ENCODE peak calls at places on chromosomes 7 and 10, in four cellular contexts. V is activated CD8-positive, alpha-beta T cell treated with anti-CD3 and anti-CD28 coated beads for 36 hours; O is B cell; C is breast epithelium. M is an unnamed sample.

GRCh38 chr10:79942261-79943185 is 6.4 kb downstream of the SFTPD start:
- DNase-seq in C (no peak), V (no peak), O (no peak), M (no peak)

GRCh38 chr10:119489572-119490326 is 52.8 kb downstream of the RGS10 start:
- DNase-seq in V (peak), C (no peak), O (peak), M (no peak)

GRCh38 chr10:129614341-129614740 is 147.3 kb downstream of the MGMT start:
- DNase-seq in V (no peak), O (no peak), C (no peak), M (no peak)

GRCh38 chr10:63631971-63632370 is 110.8 kb downstream of the REEP3 start:
- DNase-seq in C (no peak), V (no peak), O (no peak), M (no peak)

GRCh38 chr7:5462216-5462615 is 38.6 kb upstream of the TNRC18 start:
- DNase-seq in O (no peak), C (no peak), V (peak), M (no peak)

GRCh38 chr7:100888988-100889760 is at the start of gene UFSP1:
- DNase-seq in V (no peak), C (no peak), O (no peak), M (no peak)

GRCh38 chr10:22666287-22667092 is 47.9 kb downstream of the PIP4K2A start:
- DNase-seq in V (peak), C (no peak), O (no peak), M (no peak)

GRCh38 chr10:113711142-113711541 is 31.4 kb downstream of the CASP7 start:
- DNase-seq in O (no peak), V (no peak), C (peak), M (no peak)

GRCh38 chr10:131874991-131875451 is 25.8 kb upstream of the PPP2R2D start:
- DNase-seq in V (peak), O (peak), C (peak), M (no peak)

GRCh38 chr10:119139464-119140067 is 25.9 kb downstream of the SFXN4 start:
- DNase-seq in V (peak), C (no peak), O (peak), M (no peak)

GRCh38 chr10:119677904-119678755 is 26.9 kb downstream of the BAG3 start:
- DNase-seq in V (no peak), O (no peak), C (no peak), M (no peak)

GRCh38 chr7:135978624-135979023 is 1.5 kb upstream of the MTPN start:
- DNase-seq in C (no peak), O (no peak), V (no peak), M (no peak)

GRCh38 chr10:72831696-72832355 is 61.7 kb upstream of the OIT3 start:
- DNase-seq in O (no peak), C (no peak), V (no peak), M (no peak)

GRCh38 chr10:1094112-1095057 is 38.2 kb downstream of the WDR37 start:
- DNase-seq in O (no peak), C (no peak), V (peak), M (no peak)

GRCh38 chr7:132080967-132081668 is 495.2 kb downstream of the PLXNA4 start:
- DNase-seq in C (peak), O (no peak), V (no peak), M (no peak)

GRCh38 chr7:16712916-16713315 is 40.6 kb upstream of the TSPAN13 start:
- DNase-seq in V (no peak), O (no peak), C (no peak), M (no peak)

GRCh38 chr10:61775111-61775510 is 112.4 kb downstream of the CABCOCO1 start:
- DNase-seq in O (no peak), C (no peak), V (no peak), M (no peak)

GRCh38 chr7:124893140-124893810 is 36.4 kb downstream of the POT1 start:
- DNase-seq in C (no peak), O (no peak), V (no peak), M (no peak)

GRCh38 chr10:127426746-127427145 is 122.4 kb upstream of the NPS start:
- DNase-seq in O (no peak), V (no peak), C (no peak), M (no peak)

GRCh38 chr7:132764762-132765161 is 188.5 kb upstream of the PLXNA4 start:
- DNase-seq in O (no peak), V (no peak), C (no peak), M (no peak)

GRCh38 chr7:45680776-45681175 is 106.6 kb downstream of the ADCY1 start:
- DNase-seq in V (no peak), O (no peak), C (no peak), M (no peak)

GRCh38 chr10:63241898-63242297 is 108.8 kb downstream of the NRBF2 start:
- DNase-seq in O (no peak), C (no peak), V (no peak), M (no peak)

GRCh38 chr7:26078437-26079362 is 73.3 kb upstream of the NFE2L3 start:
- DNase-seq in V (peak), C (peak), O (peak), M (peak)

GRCh38 chr7:132518102-132518838 is 58.0 kb downstream of the PLXNA4 start:
- DNase-seq in C (no peak), V (no peak), O (no peak), M (no peak)

GRCh38 chr7:66283003-66283920 is 78.1 kb downstream of the TPST1 start:
- DNase-seq in O (no peak), C (no peak), V (no peak), M (no peak)

GRCh38 chr7:131336956-131337355 is 9.3 kb downstream of the MKLN1 start:
- DNase-seq in V (no peak), O (no peak), C (no peak), M (no peak)

GRCh38 chr10:17599089-17599488 is 18.1 kb downstream of the HACD1 start:
- DNase-seq in V (no peak), O (no peak), C (no peak), M (no peak)

GRCh38 chr10:58778966-58779365 is 266.3 kb downstream of the BICC1 start:
- DNase-seq in C (no peak), O (no peak), V (no peak), M (no peak)

GRCh38 chr7:152891160-152891621 is 131.6 kb downstream of the ACTR3B start:
- DNase-seq in V (no peak), C (no peak), O (no peak), M (no peak)

GRCh38 chr7:34840176-34840785 is 182.3 kb downstream of the NPSR1 start:
- DNase-seq in O (no peak), C (no peak), V (no peak), M (no peak)

GRCh38 chr10:102620138-102620591 is 24.1 kb upstream of the TRIM8 start:
- DNase-seq in V (no peak), C (no peak), O (no peak), M (no peak)

GRCh38 chr7:17090751-17091150 is 207.7 kb upstream of the AHR start:
- DNase-seq in V (no peak), C (no peak), O (no peak), M (no peak)

GRCh38 chr10:661891-662605 is 27.4 kb downstream of the DIP2C start:
- DNase-seq in O (no peak), V (no peak), C (no peak), M (no peak)

DNA sequence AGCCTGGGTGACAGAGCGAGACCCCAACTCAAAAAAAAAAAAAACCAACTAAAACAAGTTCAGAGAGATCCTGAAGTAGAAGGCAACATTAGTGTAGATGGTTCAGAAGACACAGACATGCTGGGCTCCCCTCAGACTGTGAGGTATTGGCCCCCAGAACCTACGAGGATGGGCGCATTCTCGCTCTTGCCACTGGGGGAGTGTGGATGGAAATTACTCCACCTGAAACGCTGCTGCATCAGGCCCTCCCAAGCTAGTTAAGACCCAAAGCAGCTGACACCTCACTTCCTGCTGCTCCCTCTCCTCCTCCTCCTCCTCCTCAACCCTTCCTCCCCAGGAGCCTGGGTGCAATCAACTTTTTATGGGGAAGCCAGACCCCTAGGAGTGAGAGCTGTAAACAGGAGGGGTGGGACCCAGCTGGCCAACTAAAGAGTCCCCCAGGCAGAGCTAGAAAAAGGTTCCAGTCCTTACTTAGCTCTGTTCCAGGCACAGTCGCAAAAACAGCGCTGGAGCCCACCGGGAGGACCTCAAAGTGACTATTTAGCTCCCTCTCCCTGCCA is 7.4 kb downstream of the SH3PXD2A start:
- DNase-seq in V (peak), O (peak), C (no peak), M (no peak)
- TF ChIP-seq CTCF in V (peak), O (peak), C (no peak), M (no peak)

GRCh38 chr7:4000139-4000538 is 682.0 kb upstream of the FOXK1 start:
- DNase-seq in O (no peak), C (no peak), V (no peak), M (no peak)
- TF ChIP-seq CTCF in O (no peak), C (no peak), V (no peak), M (no peak)

DNA sequence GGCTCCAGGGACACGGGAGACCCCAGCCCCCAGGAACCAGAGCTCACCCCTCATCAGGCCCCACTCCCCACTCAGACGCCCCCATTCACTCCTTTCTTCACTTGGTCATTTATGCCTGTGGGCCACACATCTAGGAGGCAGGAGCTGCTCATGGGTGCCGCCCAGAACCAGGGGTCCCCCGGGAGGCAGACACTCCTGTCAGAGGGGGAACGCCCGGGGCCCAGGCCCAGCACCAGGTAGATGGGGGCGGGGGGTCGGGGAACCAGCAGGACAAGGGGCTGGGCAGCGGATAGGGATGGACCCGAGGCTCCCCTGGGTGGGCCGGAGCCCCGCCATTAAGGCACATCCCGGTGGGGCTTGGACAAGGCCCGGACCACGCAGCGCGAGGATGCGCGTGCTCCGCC is 11.8 kb downstream of the CALY start:
- DNase-seq in V (no peak), O (no peak), C (no peak), M (no peak)
- TF ChIP-seq CTCF in V (no peak), O (no peak), C (no peak), M (no peak)

GRCh38 chr7:92206672-92207071 is 27.7 kb upstream of the LRRD1 start:
- DNase-seq in V (no peak), C (no peak), O (no peak), M (no peak)
- TF ChIP-seq CTCF in V (no peak), C (no peak), O (no peak), M (no peak)

GRCh38 chr7:68122806-68123205 is 1126.2 kb downstream of the TYW1 start:
- DNase-seq in C (no peak), V (no peak), O (no peak), M (no peak)
- TF ChIP-seq CTCF in C (no peak), V (no peak), O (no peak), M (no peak)

GRCh38 chr7:95433952-95434351 is 876 bp downstream of the PON2 start:
- DNase-seq in O (no peak), V (no peak), C (no peak), M (no peak)

GRCh38 chr7:95435422-95435780 is 573 bp upstream of the PON2 start:
- DNase-seq in O (no peak), C (no peak), V (no peak), M (no peak)

GRCh38 chr7:95436407-95436806 is 1.6 kb upstream of the PON2 start:
- DNase-seq in V (no peak), O (no peak), C (no peak), M (no peak)

GRCh38 chr7:95433129-95433528 is 1.7 kb downstream of the PON2 start:
- DNase-seq in C (no peak), O (no peak), V (no peak), M (no peak)

GRCh38 chr7:95434501-95435421 is at the start of gene PON2:
- DNase-seq in C (peak), V (peak), O (peak), M (peak)
- TF ChIP-seq CTCF in C (no peak), V (no peak), O (no peak), M (no peak)

DNA sequence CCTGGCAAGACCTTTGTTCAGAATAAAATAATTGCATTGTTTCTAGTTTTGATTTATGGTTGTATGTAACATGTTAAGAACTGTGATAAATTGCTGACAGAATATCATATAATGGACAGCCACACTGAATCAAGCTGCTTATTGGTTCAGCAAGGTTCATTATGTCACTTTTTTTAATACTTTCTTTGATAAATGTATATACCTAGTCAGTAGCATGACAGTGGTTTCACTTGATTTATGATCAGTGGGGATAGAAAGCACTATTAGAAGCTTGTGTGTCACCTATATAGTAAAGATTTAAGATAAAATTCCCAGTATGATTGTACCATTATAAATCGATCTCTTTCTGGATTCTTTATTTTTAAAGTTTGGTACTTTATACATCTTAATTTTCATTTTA is 4.5 kb downstream of the BUB3 start:
- DNase-seq in V (no peak), O (no peak), C (no peak), M (no peak)
- TF ChIP-seq CTCF in V (no peak), O (no peak), C (no peak), M (no peak)

GRCh38 chr7:151063212-151063561 is 3.8 kb downstream of the SLC4A2 start:
- DNase-seq in O (no peak), V (no peak), C (no peak), M (no peak)

GRCh38 chr7:151062111-151062398 is 2.7 kb downstream of the SLC4A2 start:
- DNase-seq in O (no peak), V (no peak), C (no peak), M (no peak)

GRCh38 chr7:151064454-151064853 is 5.1 kb downstream of the SLC4A2 start:
- DNase-seq in C (no peak), O (no peak), V (no peak), M (no peak)

GRCh38 chr7:151061241-151062110 is 2.1 kb downstream of the SLC4A2 start:
- DNase-seq in C (no peak), V (no peak), O (no peak), M (no peak)

DNA sequence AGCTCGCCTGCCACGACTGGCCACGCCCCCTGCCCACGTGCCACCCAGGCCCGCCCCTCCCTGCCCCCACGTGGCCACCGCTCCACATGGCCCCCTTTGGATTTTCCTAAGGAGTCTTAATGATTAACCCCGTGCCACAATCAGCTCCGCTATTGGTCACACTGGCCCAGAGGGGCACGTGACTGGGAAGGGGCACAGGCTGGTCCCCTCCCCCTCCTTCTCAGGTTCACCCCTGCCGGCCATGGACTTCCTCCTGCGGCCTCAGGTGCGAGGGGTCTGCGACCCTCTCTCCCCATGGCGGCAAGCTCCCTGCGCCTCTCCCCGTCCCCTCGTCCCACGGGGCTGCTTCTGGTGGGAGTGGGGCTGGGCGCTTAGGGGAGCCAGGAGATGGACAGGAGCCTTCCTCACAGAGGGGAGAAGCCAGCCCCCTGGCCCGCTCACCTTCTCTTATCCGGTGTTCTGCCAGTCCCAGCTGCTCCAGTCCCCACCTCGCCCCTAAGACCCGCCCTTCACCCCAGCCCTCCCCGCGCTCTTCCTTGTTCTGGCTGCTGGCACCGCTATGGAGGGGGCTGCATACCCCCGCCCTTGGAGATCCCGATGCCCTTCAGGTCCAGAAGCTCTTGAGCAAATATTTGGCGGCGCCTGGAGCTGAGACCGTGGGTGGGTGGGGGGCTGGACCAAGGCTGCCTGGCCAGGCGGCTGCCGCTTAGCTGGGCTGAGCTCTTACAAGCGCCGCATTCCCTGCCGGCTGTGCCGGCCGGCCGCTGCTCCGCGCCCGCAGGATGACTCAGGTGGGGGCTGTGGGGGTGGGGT is 3.2 kb downstream of the SLC4A2 start:
- DNase-seq in C (no peak), V (no peak), O (no peak), M (peak)
- TF ChIP-seq CTCF in C (no peak), V (no peak), O (no peak), M (no peak)

GRCh38 chr7:23468721-23469149 is 1.6 kb downstream of the IGF2BP3 start:
- DNase-seq in C (no peak), V (peak), O (peak), M (no peak)

GRCh38 chr7:23458044-23458443 is 12.2 kb downstream of the IGF2BP3 start:
- DNase-seq in V (no peak), O (no peak), C (no peak), M (no peak)

GRCh38 chr7:23467281-23467680 is 3.0 kb downstream of the IGF2BP3 start:
- DNase-seq in C (no peak), V (no peak), O (no peak), M (no peak)

GRCh38 chr7:23467731-23468720 is 2.3 kb downstream of the IGF2BP3 start:
- DNase-seq in V (peak), O (peak), C (no peak), M (no peak)

DNA sequence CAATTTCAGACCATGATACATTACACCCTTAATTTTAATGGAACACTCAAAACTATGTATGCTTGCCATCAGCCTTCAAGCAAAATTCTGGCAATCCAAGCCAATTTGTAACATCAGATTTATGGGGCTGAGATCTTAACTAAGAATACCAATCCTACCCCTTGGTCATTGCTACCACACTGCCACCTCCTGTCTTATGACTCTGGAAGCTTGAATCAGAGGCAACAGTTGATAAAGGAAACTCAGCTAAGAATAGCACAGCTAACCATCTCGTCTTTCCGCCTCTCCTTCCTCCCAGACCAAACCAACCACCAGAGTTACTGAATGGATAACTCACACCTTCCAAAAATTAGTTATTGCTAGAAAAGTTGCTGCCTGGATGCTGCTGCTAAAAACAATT is 7.4 kb downstream of the IGF2BP3 start:
- DNase-seq in O (no peak), C (no peak), V (peak), M (no peak)
- TF ChIP-seq CTCF in O (peak), C (no peak), V (no peak), M (peak)